ENCODE peak calls at places on chromosomes 13 and 19, in nine cellular contexts. F is neural progenitor cell, W is bronchial epithelial cell, B is T-helper 1 cell, Y is pons, Z is SW480, X is H1, H is breast epithelium, R is right atrium auricular region. U is an unnamed sample.
A peak's percentile ranks its signal among the peaks of the same experiment; 100 is the strongest.

GRCh38 chr13:105827074-105827473 is 708.4 kb downstream of the EFNB2 start:
- DNase-seq in R (no peak), B (no peak), F (no peak), X (no peak), Z (no peak), W (no peak), H (no peak), Y (no peak), U (no peak)

GRCh38 chr13:82961757-82962156 is 920.5 kb downstream of the SLITRK1 start:
- DNase-seq in F (no peak), W (no peak), Z (no peak), X (no peak), H (no peak), R (no peak), Y (no peak), B (no peak), U (no peak)

GRCh38 chr19:3266092-3266693 is 41.7 kb downstream of the CELF5 start:
- DNase-seq in R (no peak), X (no peak), Y (no peak), F (no peak), Z (no peak), B (no peak), H (no peak), W (no peak), U (no peak)

GRCh38 chr13:113146750-113147149 is 11.7 kb upstream of the PROZ start:
- DNase-seq in Y (no peak), F (no peak), R (peak; percentile 48), W (no peak), Z (no peak), X (no peak), B (no peak), H (no peak), U (no peak)

GRCh38 chr19:41872775-41873647 is 4.1 kb upstream of the CD79A start:
- DNase-seq in R (no peak), F (peak; percentile 87), W (peak; percentile 72), Y (peak; percentile 54), Z (peak; percentile 93), X (peak; percentile 68), H (peak; percentile 82), B (peak; percentile 65), U (no peak)

GRCh38 chr19:8615813-8616596 is 5.5 kb upstream of the ADAMTS10 start:
- DNase-seq in W (no peak), X (no peak), F (peak; percentile 66), Z (peak; percentile 26), Y (no peak), R (peak; percentile 79), H (no peak), B (peak; percentile 44), U (peak; percentile 79)

GRCh38 chr13:26816876-26817275 is 56.3 kb upstream of the GPR12 start:
- DNase-seq in R (no peak), Z (no peak), H (no peak), X (no peak), B (no peak), F (no peak), Y (no peak), W (no peak), U (no peak)

GRCh38 chr19:54469496-54469934 is 3.6 kb downstream of the CDC42EP5 start:
- DNase-seq in F (no peak), H (no peak), W (peak; percentile 67), B (no peak), X (no peak), R (no peak), Z (no peak), Y (no peak), U (no peak)

GRCh38 chr13:31927219-31927653 is 104.3 kb upstream of the FRY start:
- DNase-seq in R (no peak), Z (no peak), X (no peak), W (no peak), Y (no peak), B (no peak), H (no peak), F (peak; percentile 30), U (no peak)